ENCODE peak calls at places on chromosomes 5 and 9, in nine cellular contexts. K is IMR-90; U is body of pancreas; Y is neural progenitor cell; V is CD8-positive, alpha-beta T cell; M is HL-60; D is brain microvascular endothelial cell; O is pancreas; X is HFF-Myc. H is an unnamed sample.

GRCh38 chr9:6759114-6759977 is 1.6 kb downstream of the KDM4C start:
- DNase-seq in K (peak), U (peak), Y (no peak), V (no peak), M (peak), D (peak), O (peak), X (peak), H (peak)

GRCh38 chr5:137470111-137470920 is 28.8 kb downstream of the SPOCK1 start:
- DNase-seq in K (peak), U (peak), Y (no peak), V (no peak), M (no peak), D (peak), O (no peak), X (peak), H (peak)

GRCh38 chr5:53642006-53642405 is 81.6 kb downstream of the NDUFS4 start:
- DNase-seq in K (peak), U (no peak), Y (peak), V (no peak), M (no peak), D (no peak), O (no peak), X (peak), H (peak)

GRCh38 chr5:93603191-93603590 is 20.2 kb downstream of the NR2F1 start:
- DNase-seq in K (no peak), U (no peak), Y (peak), V (no peak), M (no peak), D (no peak), O (no peak), X (no peak), H (no peak)

GRCh38 chr9:115978739-115979138 is 174.9 kb upstream of the PAPPA start:
- DNase-seq in K (no peak), U (peak), Y (no peak), V (no peak), M (no peak), D (no peak), O (no peak), X (no peak), H (peak)

GRCh38 chr9:69818946-69819345 is 1.7 kb upstream of the CFAP95 start:
- DNase-seq in K (peak), U (no peak), Y (no peak), V (no peak), M (no peak), D (no peak), O (no peak), X (no peak), H (no peak)

GRCh38 chr5:2143646-2144386 is 261.1 kb upstream of the IRX4 start:
- DNase-seq in K (no peak), U (no peak), Y (no peak), V (no peak), M (no peak), D (no peak), O (no peak), X (no peak), H (no peak)

GRCh38 chr5:77560677-77561263 is 68.7 kb upstream of the WDR41 start:
- DNase-seq in K (peak), U (no peak), Y (peak), V (no peak), M (no peak), D (peak), O (no peak), X (peak), H (peak)

GRCh38 chr9:136707011-136707410 is 5.4 kb upstream of the DIPK1B start:
- DNase-seq in K (no peak), U (no peak), Y (no peak), V (no peak), M (no peak), D (no peak), O (no peak), X (no peak), H (no peak)

GRCh38 chr9:126068534-126069230 is 257.9 kb upstream of the MVB12B start:
- DNase-seq in K (no peak), U (no peak), Y (no peak), V (no peak), M (no peak), D (no peak), O (no peak), X (no peak), H (no peak)

GRCh38 chr5:179196420-179197079 is 136.4 kb downstream of the ZNF354C start:
- DNase-seq in K (no peak), U (no peak), Y (no peak), V (no peak), M (no peak), D (no peak), O (no peak), X (no peak), H (peak)

GRCh38 chr5:95924720-95925119 is 36.9 kb downstream of the ELL2 start:
- DNase-seq in K (peak), U (peak), Y (no peak), V (no peak), M (peak), D (no peak), O (no peak), X (no peak), H (peak)

GRCh38 chr5:146906803-146907202 is 28.2 kb upstream of the PPP2R2B start:
- DNase-seq in K (no peak), U (no peak), Y (peak), V (no peak), M (no peak), D (no peak), O (no peak), X (no peak), H (no peak)

GRCh38 chr9:16179566-16179965 is 626.7 kb downstream of the CCDC171 start:
- DNase-seq in K (no peak), U (no peak), Y (no peak), V (peak), M (no peak), D (no peak), O (no peak), X (no peak), H (no peak)

GRCh38 chr5:174725261-174725990 is 1.0 kb downstream of the MSX2 start:
- DNase-seq in K (no peak), U (no peak), Y (peak), V (no peak), M (no peak), D (no peak), O (no peak), X (no peak), H (no peak)

GRCh38 chr9:89411759-89412158 is 86.2 kb downstream of the SEMA4D start:
- DNase-seq in K (no peak), U (no peak), Y (no peak), V (no peak), M (no peak), D (no peak), O (no peak), X (no peak), H (no peak)

GRCh38 chr9:90827181-90827866 is 25.7 kb downstream of the SYK start:
- DNase-seq in K (no peak), U (no peak), Y (no peak), V (no peak), M (no peak), D (no peak), O (no peak), X (no peak), H (no peak)

GRCh38 chr5:145854651-145855258 is 18.1 kb downstream of the GRXCR2 start:
- DNase-seq in K (peak), U (no peak), Y (no peak), V (no peak), M (peak), D (peak), O (no peak), X (no peak), H (peak)

GRCh38 chr9:91192785-91193657 is 168.7 kb downstream of the AUH start:
- DNase-seq in K (peak), U (peak), Y (peak), V (peak), M (peak), D (peak), O (peak), X (peak), H (peak)

GRCh38 chr5:2030131-2030530 is 147.4 kb upstream of the IRX4 start:
- DNase-seq in K (no peak), U (no peak), Y (no peak), V (no peak), M (no peak), D (no peak), O (no peak), X (no peak), H (no peak)

GRCh38 chr5:33311893-33312292 is 128.9 kb upstream of the TARS1 start:
- DNase-seq in K (peak), U (no peak), Y (no peak), V (no peak), M (no peak), D (peak), O (no peak), X (peak), H (peak)

GRCh38 chr9:81871695-81872094 is 56.5 kb upstream of the SPATA31D4 start:
- DNase-seq in K (peak), U (no peak), Y (no peak), V (no peak), M (no peak), D (peak), O (no peak), X (no peak), H (peak)

GRCh38 chr9:100595391-100596199 is 17.7 kb downstream of the CAVIN4 start:
- DNase-seq in K (peak), U (no peak), Y (peak), V (no peak), M (no peak), D (peak), O (no peak), X (peak), H (peak)

GRCh38 chr9:133686642-133687575 is 50.7 kb downstream of the DBH start:
- DNase-seq in K (no peak), U (no peak), Y (no peak), V (no peak), M (no peak), D (no peak), O (peak), X (no peak), H (no peak)

GRCh38 chr9:114324492-114324891 is 1.6 kb downstream of the ORM1 start:
- DNase-seq in K (no peak), U (no peak), Y (peak), V (no peak), M (no peak), D (no peak), O (no peak), X (no peak), H (no peak)

GRCh38 chr5:32833127-32833526 is 122.0 kb downstream of the NPR3 start:
- DNase-seq in K (no peak), U (peak), Y (no peak), V (no peak), M (no peak), D (no peak), O (no peak), X (no peak), H (no peak)

GRCh38 chr5:84059672-84060071 is 325.0 kb downstream of the EDIL3 start:
- DNase-seq in K (no peak), U (no peak), Y (no peak), V (no peak), M (no peak), D (no peak), O (no peak), X (no peak), H (no peak)

GRCh38 chr5:58751222-58751621 is 168.3 kb downstream of the RAB3C start:
- DNase-seq in K (peak), U (no peak), Y (no peak), V (no peak), M (no peak), D (peak), O (no peak), X (peak), H (no peak)

GRCh38 chr5:79200573-79201183 is 35.3 kb upstream of the JMY start:
- DNase-seq in K (peak), U (no peak), Y (peak), V (no peak), M (no peak), D (peak), O (no peak), X (no peak), H (no peak)

GRCh38 chr5:143066556-143067281 is 296.5 kb downstream of the ARHGAP26 start:
- DNase-seq in K (no peak), U (no peak), Y (no peak), V (no peak), M (peak), D (no peak), O (no peak), X (no peak), H (peak)

GRCh38 chr9:121498150-121498486 is 1.5 kb downstream of the GGTA1 start:
- DNase-seq in K (peak), U (peak), Y (peak), V (peak), M (no peak), D (peak), O (peak), X (peak), H (peak)

GRCh38 chr5:766666-767431 is 17.7 kb downstream of the ZDHHC11B start:
- DNase-seq in K (no peak), U (no peak), Y (no peak), V (no peak), M (no peak), D (no peak), O (peak), X (no peak), H (no peak)

GRCh38 chr9:85016389-85016997 is 347.0 kb downstream of the NTRK2 start:
- DNase-seq in K (no peak), U (peak), Y (no peak), V (no peak), M (no peak), D (no peak), O (no peak), X (no peak), H (no peak)

GRCh38 chr5:160434022-160434531 is 12.4 kb downstream of the PTTG1 start:
- DNase-seq in K (no peak), U (peak), Y (peak), V (no peak), M (no peak), D (no peak), O (peak), X (no peak), H (no peak)

GRCh38 chr9:106864533-106865143 is 1.7 kb downstream of the ZNF462 start:
- DNase-seq in K (peak), U (no peak), Y (no peak), V (no peak), M (no peak), D (peak), O (no peak), X (no peak), H (peak)

GRCh38 chr9:113649054-113649453 is 185.5 kb downstream of the RGS3 start:
- DNase-seq in K (peak), U (peak), Y (no peak), V (no peak), M (no peak), D (no peak), O (no peak), X (no peak), H (peak)

GRCh38 chr5:21834863-21835262 is 1018.3 kb downstream of the CDH12 start:
- DNase-seq in K (no peak), U (no peak), Y (no peak), V (no peak), M (no peak), D (no peak), O (no peak), X (no peak), H (no peak)

GRCh38 chr9:26656003-26656940 is 236.3 kb downstream of the CAAP1 start:
- DNase-seq in K (peak), U (no peak), Y (peak), V (no peak), M (no peak), D (peak), O (no peak), X (peak), H (peak)
- TF ChIP-seq CTCF in K (peak), U (no peak), Y (peak), V (no peak), M (no peak), D (peak), O (no peak), X (peak), H (peak)

DNA sequence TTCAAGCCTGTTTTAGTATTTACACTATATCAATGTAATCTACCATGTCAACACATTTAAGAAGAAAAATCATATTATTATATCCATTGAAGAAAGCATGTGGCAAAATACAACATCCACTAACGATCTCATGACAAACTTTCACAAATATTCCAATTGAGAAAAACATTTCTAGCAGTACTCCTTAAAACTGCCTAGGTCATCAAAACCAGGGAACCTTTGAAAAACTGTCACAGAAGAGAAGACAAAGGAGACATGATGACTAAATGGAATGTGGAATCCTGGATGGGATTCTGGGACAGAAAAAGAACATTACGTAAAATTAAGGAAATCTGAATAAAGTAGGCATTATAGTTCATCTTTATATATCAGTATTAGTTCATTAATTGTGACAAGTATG is 1091.3 kb upstream of the CDH6 start:
- DNase-seq in K (no peak), U (no peak), Y (no peak), V (no peak), M (no peak), D (no peak), O (no peak), X (no peak), H (no peak)
- H3K4me3 ChIP-seq in K (no peak), U (no peak), Y (no peak), V (no peak), M (no peak), D (no peak), O (no peak), X (no peak), H (no peak)

GRCh38 chr5:149828161-149829011 is 98.3 kb downstream of the PPARGC1B start:
- DNase-seq in K (peak), U (peak), Y (peak), V (peak), M (peak), D (peak), O (peak), X (peak), H (peak)

GRCh38 chr5:149827501-149827990 is 97.4 kb downstream of the PPARGC1B start:
- DNase-seq in K (no peak), U (no peak), Y (no peak), V (no peak), M (no peak), D (no peak), O (no peak), X (no peak), H (no peak)

GRCh38 chr5:149830579-149830978 is 100.5 kb downstream of the PPARGC1B start:
- DNase-seq in K (no peak), U (no peak), Y (no peak), V (no peak), M (no peak), D (no peak), O (no peak), X (no peak), H (no peak)

GRCh38 chr5:149831492-149831891 is 101.4 kb downstream of the PPARGC1B start:
- DNase-seq in K (peak), U (no peak), Y (no peak), V (no peak), M (no peak), D (peak), O (no peak), X (no peak), H (peak)

GRCh38 chr5:149829954-149830353 is 99.8 kb downstream of the PPARGC1B start:
- DNase-seq in K (no peak), U (no peak), Y (peak), V (no peak), M (peak), D (no peak), O (no peak), X (no peak), H (peak)
- TF ChIP-seq CTCF in K (peak), U (no peak), Y (peak), V (no peak), M (no peak), D (peak), O (no peak), X (peak), H (peak)

DNA sequence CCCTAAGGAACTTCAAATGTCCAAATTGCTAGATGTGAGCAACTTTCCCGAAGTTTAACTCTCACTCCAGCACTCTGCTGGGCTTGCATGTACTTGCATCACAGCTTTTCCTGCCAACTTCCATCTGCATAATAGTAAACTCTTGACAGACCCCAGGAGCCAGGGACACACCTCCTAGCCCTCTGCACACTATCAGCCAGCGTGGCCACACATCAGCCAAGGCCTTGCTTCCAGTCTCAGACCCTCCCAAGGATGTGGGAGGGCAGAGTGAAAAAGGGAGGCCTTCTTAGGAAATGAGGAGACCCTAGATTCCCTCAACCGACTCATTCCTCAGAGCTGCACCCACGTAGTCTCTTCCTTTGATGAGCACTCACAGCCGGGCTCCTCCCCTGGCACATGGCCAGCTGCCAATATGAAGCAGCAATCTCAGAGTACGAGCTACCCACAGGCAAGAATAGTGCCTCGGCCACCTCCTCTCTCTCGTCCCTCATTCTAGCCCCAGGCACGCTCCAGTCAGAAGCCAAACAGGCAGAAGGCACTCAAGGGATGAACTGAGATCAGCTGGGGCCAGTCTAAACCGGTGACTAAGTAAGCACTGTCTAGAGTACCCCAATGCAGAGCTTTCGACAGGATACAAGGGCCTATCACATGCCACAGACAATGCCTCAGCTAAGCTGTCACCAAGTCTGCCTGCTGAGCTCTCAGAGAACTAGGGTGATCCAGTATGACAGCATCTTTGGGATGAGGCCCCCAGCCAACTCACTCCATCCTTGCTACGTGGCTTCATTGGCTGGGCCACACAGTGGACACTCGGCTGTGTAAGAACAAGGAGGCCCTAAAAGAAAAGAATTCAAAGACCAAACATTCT is 2.3 kb downstream of the P4HA2 start:
- DNase-seq in K (peak), U (peak), Y (no peak), V (no peak), M (no peak), D (peak), O (peak), X (no peak), H (peak)
- H3K4me3 ChIP-seq in K (no peak), U (no peak), Y (no peak), V (no peak), M (no peak), D (peak), O (peak), X (no peak), H (peak)

GRCh38 chr5:144195443-144195842 is 24.8 kb downstream of the KCTD16 start:
- DNase-seq in K (peak), U (no peak), Y (no peak), V (no peak), M (no peak), D (no peak), O (no peak), X (no peak), H (no peak)

GRCh38 chr5:144194148-144194547 is 23.5 kb downstream of the KCTD16 start:
- DNase-seq in K (no peak), U (no peak), Y (no peak), V (no peak), M (no peak), D (no peak), O (no peak), X (no peak), H (no peak)

GRCh38 chr5:144189800-144190429 is 19.2 kb downstream of the KCTD16 start:
- DNase-seq in K (peak), U (no peak), Y (no peak), V (peak), M (peak), D (peak), O (no peak), X (no peak), H (peak)

GRCh38 chr5:144191461-144191860 is 20.8 kb downstream of the KCTD16 start:
- DNase-seq in K (no peak), U (no peak), Y (no peak), V (no peak), M (no peak), D (no peak), O (no peak), X (no peak), H (no peak)

GRCh38 chr5:144191998-144192397 is 21.3 kb downstream of the KCTD16 start:
- DNase-seq in K (peak), U (no peak), Y (peak), V (peak), M (peak), D (peak), O (no peak), X (no peak), H (peak)
- TF ChIP-seq CTCF in K (peak), U (no peak), Y (peak), V (peak), M (peak), D (peak), O (no peak), X (peak), H (peak)

H was measured in AG10803.